ENCODE peak calls at places on chromosomes 1 and 21, in nine cellular contexts. B is tibial nerve; J is retina; H is HT1080; A is stimulated activated naive B cell treated with anti-CD40 and anti-IgM and Interleukin-4, amounts not matched to agents 10 μg/mL and 1 μg/mL and 100 μg/mL, for 72 hours; C is CD4-positive, alpha-beta T cell; Y is GM12891; U is renal cortical epithelial cell; X is activated T-helper 1 cell treated with Interleukin-2 at 50 U/mL for 16 hours. Q is an unnamed sample.

GRCh38 chr1:202005958-202006357 is 4.4 kb upstream of the ELF3 start:
- DNase-seq in B (no peak), J (no peak), H (no peak), A (no peak), C (no peak), Y (no peak), U (peak; percentile 28), X (no peak), Q (no peak)

GRCh38 chr1:211326528-211327340 is at the start of gene TRAF5:
- DNase-seq in B (no peak), J (peak; percentile 68), H (peak; percentile 38), A (peak; percentile 55), C (no peak), Y (peak; percentile 42), U (no peak), X (no peak), Q (no peak)

GRCh38 chr21:35227774-35228173 is 178.7 kb upstream of the RUNX1 start:
- DNase-seq in B (no peak), J (no peak), H (no peak), A (peak; percentile 58), C (no peak), Y (no peak), U (no peak), X (no peak), Q (no peak)

GRCh38 chr1:228486596-228487335 is 416 bp upstream of the RNF187 start:
- DNase-seq in B (peak; percentile 34), J (peak; percentile 98), H (peak; percentile 89), A (peak; percentile 82), C (peak; percentile 69), Y (peak; percentile 66), U (peak; percentile 70), X (peak; percentile 71), Q (peak; percentile 81)

GRCh38 chr1:202283379-202283844 is 58.3 kb downstream of the UBE2T start:
- DNase-seq in B (no peak), J (no peak), H (peak; percentile 94), A (no peak), C (no peak), Y (no peak), U (peak; percentile 84), X (no peak), Q (peak; percentile 84)

GRCh38 chr1:62685431-62685859 is 2.7 kb downstream of the DOCK7 start:
- DNase-seq in B (no peak), J (no peak), H (no peak), A (no peak), C (no peak), Y (no peak), U (no peak), X (no peak), Q (no peak)

GRCh38 chr1:231053493-231054162 is 13.6 kb upstream of the FAM89A start:
- DNase-seq in B (no peak), J (peak; percentile 32), H (no peak), A (peak; percentile 2), C (no peak), Y (no peak), U (peak; percentile 79), X (no peak), Q (no peak)

GRCh38 chr21:44926364-44927101 is 5.8 kb upstream of the ITGB2 start:
- DNase-seq in B (no peak), J (no peak), H (no peak), A (no peak), C (peak; percentile 42), Y (no peak), U (peak; percentile 71), X (peak; percentile 52), Q (no peak)

GRCh38 chr1:221031890-221032222 is 152.6 kb downstream of the HLX start:
- DNase-seq in B (no peak), J (no peak), H (peak; percentile 11), A (no peak), C (no peak), Y (no peak), U (peak; percentile 21), X (no peak), Q (no peak)

GRCh38 chr1:204265665-204266064 is 51.9 kb upstream of the GOLT1A start:
- DNase-seq in B (no peak), J (no peak), H (no peak), A (no peak), C (no peak), Y (no peak), U (no peak), X (no peak), Q (no peak)

GRCh38 chr1:239367417-239367816 is 19.0 kb upstream of the CHRM3 start:
- DNase-seq in B (no peak), J (no peak), H (no peak), A (no peak), C (no peak), Y (no peak), U (no peak), X (no peak), Q (no peak)

GRCh38 chr1:31871703-31872102 is 55.9 kb upstream of the SPOCD1 start:
- DNase-seq in B (no peak), J (no peak), H (no peak), A (no peak), C (no peak), Y (no peak), U (peak; percentile 72), X (no peak), Q (no peak)

GRCh38 chr1:218499911-218500310 is 154.8 kb downstream of the TGFB2 start:
- DNase-seq in B (no peak), J (no peak), H (no peak), A (no peak), C (no peak), Y (no peak), U (no peak), X (no peak), Q (no peak)

GRCh38 chr1:91948501-91949355 is 473 bp upstream of the BRDT start:
- DNase-seq in B (no peak), J (no peak), H (no peak), A (no peak), C (peak; percentile 29), Y (no peak), U (no peak), X (peak; percentile 45), Q (no peak)

GRCh38 chr1:203524152-203524551 is 30.2 kb downstream of the OPTC start:
- DNase-seq in B (no peak), J (no peak), H (no peak), A (no peak), C (no peak), Y (no peak), U (no peak), X (no peak), Q (no peak)

GRCh38 chr1:31434979-31435378 is 22.0 kb downstream of the SERINC2 start:
- DNase-seq in B (no peak), J (no peak), H (no peak), A (no peak), C (no peak), Y (no peak), U (no peak), X (no peak), Q (no peak)

GRCh38 chr1:24191860-24192259 is 4.8 kb upstream of the IFNLR1 start:
- DNase-seq in B (no peak), J (no peak), H (peak; percentile 73), A (peak; percentile 53), C (no peak), Y (peak; percentile 50), U (peak; percentile 88), X (no peak), Q (no peak)

GRCh38 chr1:64043976-64044375 is 159.4 kb upstream of the UBE2U start:
- DNase-seq in B (no peak), J (no peak), H (peak; percentile 84), A (no peak), C (no peak), Y (no peak), U (peak; percentile 51), X (no peak), Q (peak; percentile 27)

GRCh38 chr1:156379420-156380165 is 10.6 kb downstream of the RHBG start:
- DNase-seq in B (no peak), J (no peak), H (peak; percentile 42), A (no peak), C (no peak), Y (no peak), U (no peak), X (no peak), Q (no peak)

GRCh38 chr1:77282866-77283539 is 1.2 kb downstream of the AK5 start:
- DNase-seq in B (no peak), J (no peak), H (no peak), A (no peak), C (no peak), Y (no peak), U (peak; percentile 20), X (no peak), Q (no peak)

GRCh38 chr21:39788383-39788782 is 43.4 kb downstream of the IGSF5 start:
- DNase-seq in B (peak; percentile 57), J (peak; percentile 88), H (peak; percentile 84), A (no peak), C (no peak), Y (no peak), U (peak; percentile 96), X (no peak), Q (no peak)

GRCh38 chr1:6612641-6613360 is 730 bp upstream of the PHF13 start:
- DNase-seq in B (no peak), J (peak; percentile 82), H (peak; percentile 50), A (peak; percentile 18), C (no peak), Y (peak; percentile 72), U (peak; percentile 33), X (no peak), Q (no peak)

GRCh38 chr1:31934706-31935629 is 3.2 kb downstream of the PTP4A2 start:
- DNase-seq in B (no peak), J (no peak), H (peak; percentile 65), A (no peak), C (no peak), Y (no peak), U (peak; percentile 79), X (no peak), Q (no peak)

GRCh38 chr1:229717774-229718173 is 91.7 kb downstream of the URB2 start:
- DNase-seq in B (no peak), J (no peak), H (peak; percentile 52), A (no peak), C (no peak), Y (no peak), U (no peak), X (no peak), Q (no peak)

GRCh38 chr1:28437924-28438699 is 67.7 kb upstream of the RCC1 start:
- DNase-seq in B (peak; percentile 40), J (peak; percentile 20), H (peak; percentile 97), A (no peak), C (no peak), Y (no peak), U (peak; percentile 99), X (no peak), Q (peak; percentile 78)

GRCh38 chr1:206477581-206478380 is 7.5 kb downstream of the IKBKE start:
- DNase-seq in B (no peak), J (no peak), H (no peak), A (no peak), C (no peak), Y (no peak), U (no peak), X (no peak), Q (no peak)

Q was measured in T1000.